ENCODE peak calls at places on chromosomes 12 and 14, in four cellular contexts. E, G, J and M are unnamed samples.

GRCh38 chr12:128820723-128821432 is 2.9 kb downstream of the SLC15A4 start:
- DNase-seq in E (peak; percentile 89), G (no peak), J (no peak), M (no peak)

GRCh38 chr12:55068416-55069010 is 48.7 kb downstream of the NEUROD4 start:
- DNase-seq in E (peak; percentile 71), G (peak; percentile 70), J (peak; percentile 51), M (peak; percentile 73)

GRCh38 chr14:105496831-105497591 is 6.0 kb downstream of the TEDC1 start:
- DNase-seq in E (no peak), G (no peak), J (no peak), M (no peak)

GRCh38 chr12:7068994-7069346 is 8.5 kb downstream of the C1S start:
- DNase-seq in E (no peak), G (no peak), J (no peak), M (no peak)

GRCh38 chr14:54299393-54300363 is 97.1 kb upstream of the CDKN3 start:
- DNase-seq in E (no peak), G (no peak), J (no peak), M (no peak)

GRCh38 chr12:47775100-47775911 is 2.3 kb downstream of the SLC48A1 start:
- DNase-seq in E (no peak), G (peak; percentile 74), J (no peak), M (no peak)

GRCh38 chr12:29212682-29213397 is 63.8 kb downstream of the FAR2 start:
- DNase-seq in E (no peak), G (peak; percentile 3), J (no peak), M (peak; percentile 11)

GRCh38 chr12:112340983-112341840 is 41.0 kb downstream of the HECTD4 start:
- DNase-seq in E (no peak), G (no peak), J (no peak), M (no peak)

GRCh38 chr12:93029091-93029490 is 100.0 kb upstream of the EEA1 start:
- DNase-seq in E (no peak), G (no peak), J (no peak), M (no peak)

GRCh38 chr12:72209096-72209495 is 63.1 kb upstream of the TRHDE start:
- DNase-seq in E (no peak), G (no peak), J (no peak), M (no peak)

GRCh38 chr12:121799842-121800693 is 3.7 kb upstream of the SETD1B start:
- DNase-seq in E (peak; percentile 65), G (peak; percentile 97), J (peak; percentile 70), M (peak; percentile 95)

GRCh38 chr14:91901449-91902250 is 34.3 kb upstream of the TC2N start:
- DNase-seq in E (no peak), G (no peak), J (no peak), M (no peak)

GRCh38 chr14:73896521-73896920 is 9.9 kb downstream of the ZNF410 start:
- DNase-seq in E (no peak), G (peak; percentile 46), J (no peak), M (no peak)

GRCh38 chr12:63963863-63964262 is 119.4 kb downstream of the SRGAP1 start:
- DNase-seq in E (no peak), G (no peak), J (no peak), M (no peak)

GRCh38 chr12:93793007-93793406 is 115.8 kb downstream of the CRADD start:
- DNase-seq in E (no peak), G (no peak), J (no peak), M (no peak)

GRCh38 chr12:95396849-95397498 is 77.0 kb upstream of the METAP2 start:
- DNase-seq in E (no peak), G (peak; percentile 87), J (no peak), M (no peak)

GRCh38 chr12:52355181-52355580 is 12.1 kb downstream of the KRT85 start:
- DNase-seq in E (no peak), G (peak; percentile 22), J (no peak), M (no peak)

GRCh38 chr12:124498178-124498869 is 69.1 kb downstream of the NCOR2 start:
- DNase-seq in E (no peak), G (peak; percentile 81), J (no peak), M (no peak)

GRCh38 chr14:96105921-96106441 is 66.8 kb downstream of the C14orf132 start:
- DNase-seq in E (no peak), G (peak; percentile 97), J (no peak), M (no peak)

GRCh38 chr12:28191690-28192089 is 1.4 kb downstream of the CCDC91 start:
- DNase-seq in E (no peak), G (peak; percentile 49), J (no peak), M (no peak)

GRCh38 chr12:131592972-131593371 is 117.9 kb upstream of the SFSWAP start:
- DNase-seq in E (no peak), G (no peak), J (no peak), M (no peak)

GRCh38 chr14:96847451-96847850 is 50.3 kb downstream of the VRK1 start:
- DNase-seq in E (no peak), G (no peak), J (no peak), M (no peak)

GRCh38 chr14:23070262-23071129 is 13.2 kb upstream of the CDH24 start:
- DNase-seq in E (no peak), G (peak; percentile 43), J (no peak), M (no peak)

GRCh38 chr14:69038449-69039286 is 59.6 kb upstream of the ACTN1 start:
- DNase-seq in E (no peak), G (peak; percentile 88), J (no peak), M (peak; percentile 66)

GRCh38 chr14:98462908-98463307 is 809.1 kb downstream of the BCL11B start:
- DNase-seq in E (no peak), G (no peak), J (no peak), M (no peak)

GRCh38 chr14:98458702-98459101 is 813.3 kb downstream of the BCL11B start:
- DNase-seq in E (no peak), G (no peak), J (no peak), M (no peak)
- H3K9me2 ChIP-seq in E (no peaks in the 10 kb centered on the region), G (no peaks in the 10 kb centered on the region), J (no peaks in the 10 kb centered on the region), M (no peaks in the 10 kb centered on the region)

GRCh38 chr12:117540011-117540410 is 178.6 kb upstream of the NOS1 start:
- DNase-seq in E (no peak), G (no peak), J (no peak), M (no peak)
- H3K9me2 ChIP-seq in E (no peaks in the 10 kb centered on the region), G (no peaks in the 10 kb centered on the region), J (no peaks in the 10 kb centered on the region), M (no peaks in the 10 kb centered on the region)

DNA sequence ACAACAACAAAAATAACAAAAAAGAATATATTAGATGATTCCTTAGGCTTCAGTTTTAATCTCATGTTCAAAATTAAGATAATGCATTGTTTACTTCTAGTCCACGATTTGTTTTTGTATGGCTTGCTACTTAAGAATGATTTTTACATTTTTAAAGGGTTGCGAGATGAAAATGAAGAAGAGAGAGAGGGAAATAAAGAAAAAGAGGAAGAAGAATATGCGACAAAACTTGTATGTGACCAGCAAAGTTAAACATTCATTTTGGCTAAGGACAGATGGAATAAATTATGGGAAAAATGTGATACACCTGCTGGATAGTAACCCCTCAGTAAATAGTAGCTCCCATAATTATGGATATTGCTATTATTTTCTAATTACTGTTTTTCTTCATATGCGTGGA is 1.2 kb upstream of the GIT2 start:
- DNase-seq in E (no peak), G (no peak), J (no peak), M (no peak)
- H3K9me2 ChIP-seq in E (no peaks in the 10 kb centered on the region), G (no peaks in the 10 kb centered on the region), J (no peaks in the 10 kb centered on the region), M (no peaks in the 10 kb centered on the region)

GRCh38 chr14:52821805-52822250 is 30.4 kb upstream of the GNPNAT1 start:
- DNase-seq in E (no peak), G (no peak), J (no peak), M (peak; percentile 12)

GRCh38 chr14:52825085-52825484 is 33.7 kb upstream of the GNPNAT1 start:
- DNase-seq in E (no peak), G (no peak), J (no peak), M (no peak)

GRCh38 chr14:52827426-52827825 is 36.0 kb upstream of the GNPNAT1 start:
- DNase-seq in E (no peak), G (no peak), J (no peak), M (no peak)

GRCh38 chr14:52829527-52829926 is 38.1 kb upstream of the GNPNAT1 start:
- DNase-seq in E (no peak), G (no peak), J (no peak), M (no peak)

DNA sequence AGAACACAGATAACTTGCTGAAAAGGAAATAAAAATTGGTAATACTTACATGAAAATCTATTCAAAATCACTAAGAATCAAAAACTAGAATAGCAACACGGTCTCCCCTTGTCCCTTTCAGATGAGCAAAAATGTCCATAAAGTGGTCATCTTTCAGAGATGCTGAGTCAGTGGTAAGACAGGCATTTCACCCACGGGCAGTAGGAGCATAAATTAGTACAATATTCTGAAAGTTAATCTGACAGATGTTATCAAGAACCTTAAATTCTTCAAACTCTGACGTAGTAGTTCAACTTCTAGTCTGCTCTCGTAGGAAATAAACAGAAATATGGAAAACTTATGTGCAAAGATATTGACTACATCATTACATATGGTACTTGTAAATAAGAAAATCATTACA is 33.1 kb upstream of the GNPNAT1 start:
- DNase-seq in E (no peak), G (peak; percentile 39), J (no peak), M (no peak)
- H3K9me2 ChIP-seq in E (no peaks in the 10 kb centered on the region), G (no peaks in the 10 kb centered on the region), J (no peaks in the 10 kb centered on the region), M (no peaks in the 10 kb centered on the region)